ENCODE peak calls at places on chromosomes 4 and X, in six cellular contexts. F is HepG2, V is A549, I is endothelial cell of umbilical vein, J is K562, C is GM12878. P is an unnamed sample.
A peak's percentile ranks its signal among the peaks of the same experiment; 100 is the strongest.

GRCh38 chr4:107008115-107008514 is 28.0 kb downstream of the DKK2 start:
- DNase-seq in F (no peak), C (no peak), V (no peak), J (no peak), I (no peak), P (no peak)

GRCh38 chr4:47816748-47817147 is 21.1 kb downstream of the CORIN start:
- DNase-seq in C (no peak), J (no peak), V (no peak), I (no peak), F (no peak), P (peak; percentile 28)

GRCh38 chr4:90357117-90357710 is 230.0 kb downstream of the CCSER1 start:
- DNase-seq in F (peak; percentile 45), I (peak; percentile 71), V (peak; percentile 3), C (no peak), J (no peak), P (peak; percentile 59)

GRCh38 chr4:14646831-14647230 is 355.4 kb upstream of the CPEB2 start:
- DNase-seq in C (no peak), V (no peak), I (no peak), F (no peak), J (no peak), P (no peak)

GRCh38 chr4:6224725-6225124 is 24.4 kb upstream of the JAKMIP1 start:
- DNase-seq in F (no peak), C (no peak), I (no peak), V (no peak), J (no peak), P (no peak)

GRCh38 chr4:93183589-93183988 is 645.0 kb upstream of the ATOH1 start:
- DNase-seq in F (no peak), C (no peak), I (peak; percentile 25), J (no peak), V (no peak), P (no peak)

GRCh38 chrX:150291014-150291413 is 72.1 kb upstream of the MAMLD1 start:
- DNase-seq in V (no peak), J (no peak), I (no peak), C (no peak), F (no peak), P (no peak)

GRCh38 chr4:101279377-101279871 is 67.9 kb downstream of the PPP3CA start:
- DNase-seq in I (peak; percentile 67), V (no peak), C (no peak), F (no peak), J (no peak), P (peak; percentile 36)

GRCh38 chrX:15356444-15356843 is 21.1 kb upstream of the PIGA start:
- DNase-seq in J (no peak), F (no peak), C (no peak), V (no peak), I (no peak), P (peak; percentile 11)

GRCh38 chr4:65580551-65580950 is 89.7 kb downstream of the EPHA5 start:
- DNase-seq in V (no peak), F (no peak), I (no peak), C (no peak), J (no peak), P (no peak)
- TF ChIP-seq CTCF in V (no peak), F (no peak), I (no peak), C (no peak), J (no peak), P (no peak)

DNA sequence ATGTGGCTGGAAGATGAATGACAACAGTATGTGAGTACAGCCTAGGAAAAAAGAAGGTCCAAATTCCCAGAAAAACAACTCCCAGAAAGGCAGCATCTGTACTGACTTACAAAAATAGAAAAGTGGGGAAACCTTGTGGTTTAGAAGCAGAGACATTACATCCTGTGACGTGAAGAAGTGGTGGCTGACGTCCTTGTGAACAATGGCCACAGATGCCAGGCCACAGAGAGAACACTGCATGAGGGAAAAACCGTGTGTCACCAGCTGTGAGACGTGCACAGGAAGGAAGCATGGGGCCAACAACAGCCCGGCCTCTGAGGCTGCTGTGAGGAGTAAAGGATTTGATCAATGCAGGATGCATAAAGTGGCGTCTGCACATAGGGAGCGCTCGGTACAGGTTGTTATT is 81.2 kb downstream of the SPRY1 start:
- DNase-seq in J (no peak), C (no peak), F (peak; percentile 41), V (no peak), I (peak; percentile 4), P (peak; percentile 77)
- TF ChIP-seq MYC in J (no peak), C (no peak), F (no peak), V (no peak), I (no peak), P (peak; percentile 20)

DNA sequence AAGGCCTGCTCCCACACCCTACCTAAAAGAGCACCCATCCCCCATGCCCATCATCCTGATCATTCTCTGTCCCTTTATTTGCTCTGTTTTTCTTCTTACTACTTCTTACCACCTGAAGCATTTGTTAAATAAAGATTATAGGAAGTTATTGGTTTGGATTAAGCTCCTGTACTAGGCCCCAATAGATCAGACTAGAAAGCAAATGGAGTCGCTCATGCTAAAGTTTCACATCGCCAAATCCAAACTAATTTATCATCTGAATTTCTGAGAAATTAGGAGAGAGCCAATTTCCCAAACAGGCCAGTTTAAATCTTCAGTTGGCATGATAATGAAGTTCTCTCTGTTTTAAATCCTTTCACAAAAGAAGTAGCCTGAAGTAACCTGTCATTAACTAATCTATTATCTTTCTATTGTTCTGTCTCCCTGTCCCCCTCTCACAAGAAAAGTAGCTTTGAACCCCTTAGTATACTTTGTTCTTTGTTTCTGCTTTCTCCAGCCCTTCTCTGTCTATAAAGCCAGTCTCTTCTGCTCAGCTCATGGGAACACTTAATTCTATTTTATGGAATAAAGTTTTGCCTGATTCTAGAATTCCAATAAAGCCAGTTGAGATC is 178.5 kb downstream of the ZNF674 start:
- DNase-seq in C (no peak), V (no peak), I (no peak), J (no peak), F (no peak), P (no peak)
- H3K4me3 ChIP-seq in C (no peak overlapping the region), V (no peak overlapping the region), I (no peak overlapping the region), J (no peak overlapping the region), F (no peak overlapping the region), P (no peak overlapping the region)

GRCh38 chrX:117838581-117839331 is 277.9 kb downstream of the KLHL13 start:
- DNase-seq in I (no peak), J (no peak), F (no peak), C (no peak), V (no peak), P (no peak)

GRCh38 chrX:117843749-117844148 is 272.9 kb downstream of the KLHL13 start:
- DNase-seq in I (no peak), J (no peak), V (no peak), C (no peak), F (no peak), P (no peak)

GRCh38 chrX:117839544-117839943 is 277.1 kb downstream of the KLHL13 start:
- DNase-seq in C (no peak), I (no peak), J (peak; percentile 13), V (no peak), F (no peak), P (no peak)

GRCh38 chrX:117835034-117835433 is 281.6 kb downstream of the KLHL13 start:
- DNase-seq in C (no peak), I (no peak), V (no peak), F (no peak), J (no peak), P (no peak)

DNA sequence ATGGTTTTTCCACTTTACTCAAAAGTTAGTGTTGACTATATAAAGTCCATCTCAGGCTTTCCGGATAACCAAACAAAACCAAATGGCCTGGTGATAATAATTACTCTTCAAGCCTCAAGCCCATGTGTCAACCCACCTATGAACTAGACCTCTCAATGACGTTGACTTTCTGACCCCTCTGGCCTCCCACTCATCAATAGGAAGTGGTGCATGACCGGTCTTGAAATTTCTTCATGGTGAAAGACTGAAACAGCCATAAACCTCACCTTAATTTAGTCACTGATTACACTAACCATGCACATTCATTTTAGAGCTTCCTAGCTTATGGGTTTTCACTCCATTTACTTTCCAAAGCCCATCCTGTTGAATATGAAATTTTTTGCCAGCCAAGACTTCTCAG is 276.0 kb downstream of the KLHL13 start:
- DNase-seq in I (no peak), C (no peak), V (no peak), J (no peak), F (no peak), P (no peak)
- TF ChIP-seq CTCF in I (no peak), C (no peak), V (no peak), J (no peak), F (no peak), P (no peak)

DNA sequence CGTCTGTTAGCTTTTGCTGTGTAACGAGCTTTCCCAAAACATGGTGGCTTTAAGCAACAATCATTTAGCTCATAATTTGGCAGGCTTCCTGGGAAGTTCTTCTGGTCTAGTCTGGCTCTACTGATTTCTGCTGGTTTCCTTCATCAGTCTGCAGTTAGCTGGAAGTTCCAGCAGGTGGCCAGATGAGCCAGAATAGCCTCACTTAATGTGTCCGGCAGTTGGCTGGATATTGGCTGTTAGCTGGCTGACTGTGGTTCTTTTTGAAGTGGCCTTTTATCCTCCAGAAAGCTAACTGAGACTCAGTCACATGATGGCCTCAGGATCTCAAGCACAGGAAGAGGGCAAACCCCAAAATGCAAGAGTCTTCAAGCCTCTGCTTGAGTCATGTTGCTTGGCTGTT is 34.9 kb downstream of the FTHL17 start:
- DNase-seq in J (peak; percentile 28), F (peak; percentile 42), I (peak; percentile 31), V (peak; percentile 10), C (no peak), P (peak; percentile 29)
- TF ChIP-seq MYC in J (no peak), F (no peak), I (no peak), V (no peak), C (no peak), P (no peak)

GRCh38 chr4:144647095-144647959 is 1.4 kb downstream of the HHIP start:
- DNase-seq in V (peak; percentile 5), C (no peak), I (peak; percentile 57), F (no peak), J (peak; percentile 54), P (no peak)
- H3K4me3 ChIP-seq in V (peak overlapping the region; percentile 56), C (no peak overlapping the region), I (peak overlapping the region; percentile 100), F (no peak overlapping the region), J (no peak overlapping the region), P (no peak overlapping the region)

GRCh38 chr4:126678608-126679007 is 954.1 kb upstream of the INTU start:
- DNase-seq in I (no peak), V (no peak), J (no peak), C (no peak), F (no peak), P (no peak)
- TF ChIP-seq CTCF in I (no peak), V (no peak), J (no peak), C (no peak), F (no peak), P (no peak)

P was measured in NB4.